ENCODE peak calls at places on chromosomes 11 and 22, in six cellular contexts. F is adipocyte; X is CD4-positive, alpha-beta T cell; Z is testis; E is CD8-positive, alpha-beta memory T cell; K is body of pancreas. J is an unnamed sample.

GRCh38 chr11:34940026-34940677 is 23.7 kb downstream of the PDHX start:
- DNase-seq in F (peak; percentile 83), X (no peak), Z (no peak), E (no peak), K (no peak), J (no peak)

GRCh38 chr22:25488244-25489020 is 76.0 kb upstream of the GRK3 start:
- DNase-seq in F (peak; percentile 70), X (no peak), Z (peak; percentile 84), E (no peak), K (peak; percentile 86), J (no peak)

GRCh38 chr11:44805596-44805995 is 78.8 kb downstream of the TSPAN18 start:
- DNase-seq in F (no peak), X (no peak), Z (no peak), E (no peak), K (no peak), J (no peak)

GRCh38 chr11:119389611-119390254 is 8.2 kb upstream of the USP2 start:
- DNase-seq in F (no peak), X (no peak), Z (no peak), E (no peak), K (peak; percentile 26), J (peak; percentile 48)

GRCh38 chr22:36617694-36618522 is 85.6 kb downstream of the CACNG2 start:
- DNase-seq in F (no peak), X (no peak), Z (no peak), E (no peak), K (peak; percentile 62), J (no peak)

GRCh38 chr11:44943118-44943517 is 7.6 kb downstream of the TP53I11 start:
- DNase-seq in F (no peak), X (no peak), Z (no peak), E (no peak), K (peak; percentile 26), J (no peak)

GRCh38 chr22:19168088-19168890 is 10.2 kb downstream of the SLC25A1 start:
- DNase-seq in F (no peak), X (no peak), Z (no peak), E (no peak), K (no peak), J (no peak)

GRCh38 chr11:134584001-134584561 is 172.0 kb upstream of the B3GAT1 start:
- DNase-seq in F (no peak), X (no peak), Z (no peak), E (no peak), K (no peak), J (no peak)

GRCh38 chr11:132838621-132839020 is 693.7 kb downstream of the OPCML start:
- DNase-seq in F (peak; percentile 47), X (no peak), Z (no peak), E (no peak), K (no peak), J (no peak)

GRCh38 chr22:43260346-43260745 is 73.4 kb upstream of the TTLL12 start:
- DNase-seq in F (no peak), X (no peak), Z (no peak), E (no peak), K (no peak), J (no peak)

GRCh38 chr11:64384981-64385952 is 26.3 kb downstream of the RPS6KA4 start:
- DNase-seq in F (no peak), X (no peak), Z (no peak), E (no peak), K (no peak), J (no peak)

GRCh38 chr11:69560141-69560790 is 78.8 kb downstream of the LINC01488 start:
- DNase-seq in F (peak; percentile 6), X (no peak), Z (no peak), E (no peak), K (no peak), J (no peak)

GRCh38 chr11:2902784-2903671 is 17.5 kb upstream of the CDKN1C start:
- DNase-seq in F (no peak), X (no peak), Z (no peak), E (no peak), K (peak; percentile 58), J (no peak)

GRCh38 chr11:62413060-62413696 is 5.7 kb upstream of the SCGB1A1 start:
- DNase-seq in F (no peak), X (no peak), Z (no peak), E (no peak), K (no peak), J (no peak)

GRCh38 chr11:66317322-66317765 is 500 bp upstream of the CD248 start:
- DNase-seq in F (peak; percentile 69), X (peak; percentile 31), Z (no peak), E (peak; percentile 78), K (no peak), J (no peak)

GRCh38 chr11:117434481-117434880 is 106.8 kb downstream of the CEP164 start:
- DNase-seq in F (no peak), X (no peak), Z (no peak), E (no peak), K (no peak), J (no peak)

GRCh38 chr11:8257003-8257664 is 6.5 kb downstream of the LMO1 start:
- DNase-seq in F (no peak), X (no peak), Z (no peak), E (no peak), K (no peak), J (no peak)

GRCh38 chr11:77174559-77174958 is 46.5 kb downstream of the MYO7A start:
- DNase-seq in F (no peak), X (no peak), Z (no peak), E (no peak), K (peak; percentile 61), J (no peak)

GRCh38 chr11:113296447-113297205 is 17.8 kb upstream of the TTC12 start:
- DNase-seq in F (no peak), X (no peak), Z (no peak), E (no peak), K (no peak), J (no peak)

GRCh38 chr11:118996926-118997626 is 862 bp upstream of the CENATAC start:
- DNase-seq in F (peak; percentile 43), X (no peak), Z (no peak), E (no peak), K (no peak), J (peak; percentile 32)

GRCh38 chr22:46084943-46085830 is 65.1 kb upstream of the PPARA start:
- DNase-seq in F (no peak), X (no peak), Z (peak; percentile 91), E (peak; percentile 39), K (peak; percentile 90), J (no peak)

GRCh38 chr22:20938272-20938671 is 21.1 kb downstream of the CRKL start:
- DNase-seq in F (no peak), X (no peak), Z (no peak), E (no peak), K (no peak), J (no peak)

GRCh38 chr11:34235189-34235588 is 122.6 kb downstream of the ABTB2 start:
- DNase-seq in F (no peak), X (no peak), Z (no peak), E (no peak), K (no peak), J (no peak)

GRCh38 chr22:22195265-22196017 is 49.1 kb upstream of the VPREB1 start:
- DNase-seq in F (peak; percentile 52), X (peak; percentile 69), Z (peak; percentile 89), E (peak; percentile 83), K (peak; percentile 90), J (peak; percentile 87)

GRCh38 chr11:3786781-3787428 is 10.4 kb downstream of the NUP98 start:
- DNase-seq in F (no peak), X (no peak), Z (no peak), E (no peak), K (no peak), J (no peak)

GRCh38 chr11:70594031-70594430 is 195.7 kb downstream of the CTTN start:
- DNase-seq in F (no peak), X (no peak), Z (no peak), E (no peak), K (no peak), J (no peak)

GRCh38 chr11:70595016-70595415 is 196.7 kb downstream of the CTTN start:
- DNase-seq in F (no peak), X (no peak), Z (no peak), E (no peak), K (no peak), J (no peak)

GRCh38 chr11:70596091-70596490 is 197.8 kb downstream of the CTTN start:
- DNase-seq in F (no peak), X (no peak), Z (no peak), E (no peak), K (no peak), J (no peak)

GRCh38 chr11:70597006-70597555 is 198.8 kb downstream of the CTTN start:
- DNase-seq in F (no peak), X (no peak), Z (no peak), E (no peak), K (no peak), J (no peak)

DNA sequence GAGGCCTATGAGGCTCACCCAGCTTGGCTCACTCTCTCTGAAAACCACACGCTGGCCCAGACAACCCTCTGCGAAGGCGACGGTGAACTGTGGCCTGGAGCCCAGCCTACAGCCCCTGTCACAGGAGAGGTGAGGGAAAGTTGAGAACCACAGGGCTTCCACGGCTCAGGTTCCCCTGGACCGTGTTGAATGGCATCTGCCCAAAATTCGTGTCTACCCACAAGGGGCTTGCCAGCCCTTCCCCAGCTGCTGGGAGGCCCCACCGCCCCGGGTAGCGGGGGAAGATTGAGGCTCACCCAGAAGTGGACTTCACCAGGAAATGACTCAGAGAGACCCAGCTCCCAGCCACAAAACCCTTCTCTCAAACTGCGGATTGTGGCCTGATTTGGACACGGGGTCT is 197.1 kb downstream of the CTTN start:
- DNase-seq in F (no peak), X (no peak), Z (no peak), E (no peak), K (no peak), J (no peak)
- H3K9me3 ChIP-seq in F (no peaks in the 10 kb centered on the region), X (no peaks in the 10 kb centered on the region), Z (no peaks in the 10 kb centered on the region), E (no peaks in the 10 kb centered on the region), K (no peaks in the 10 kb centered on the region), J (no peaks in the 10 kb centered on the region)

GRCh38 chr11:50074161-50074560 is 41.5 kb downstream of the OR4C45 start:
- DNase-seq in F (no peak), X (no peak), Z (no peak), E (no peak), K (no peak), J (no peak)
- H3K9me3 ChIP-seq in F (no peaks in the 10 kb centered on the region), X (no peaks in the 10 kb centered on the region), Z (no peaks in the 10 kb centered on the region), E (no peaks in the 10 kb centered on the region), K (no peaks in the 10 kb centered on the region), J (no peaks in the 10 kb centered on the region)

GRCh38 chr11:47896199-47896598 is 48.0 kb upstream of the NUP160 start:
- DNase-seq in F (no peak), X (no peak), Z (no peak), E (no peak), K (no peak), J (no peak)
- H3K9me3 ChIP-seq in F (no peaks in the 10 kb centered on the region), X (no peaks in the 10 kb centered on the region), Z (no peaks in the 10 kb centered on the region), E (no peaks in the 10 kb centered on the region), K (no peaks in the 10 kb centered on the region), J (no peaks in the 10 kb centered on the region)

GRCh38 chr22:47694536-47694935 is 932.1 kb downstream of the TBC1D22A start:
- DNase-seq in F (no peak), X (no peak), Z (no peak), E (no peak), K (no peak), J (no peak)

GRCh38 chr22:47695176-47695575 is 932.7 kb downstream of the TBC1D22A start:
- DNase-seq in F (no peak), X (no peak), Z (no peak), E (no peak), K (no peak), J (no peak)

GRCh38 chr22:47696776-47697175 is 934.3 kb downstream of the TBC1D22A start:
- DNase-seq in F (no peak), X (no peak), Z (no peak), E (no peak), K (no peak), J (no peak)

GRCh38 chr22:47697861-47698260 is 935.4 kb downstream of the TBC1D22A start:
- DNase-seq in F (no peak), X (no peak), Z (no peak), E (no peak), K (no peak), J (no peak)

GRCh38 chr22:47698906-47699305 is 936.5 kb downstream of the TBC1D22A start:
- DNase-seq in F (no peak), X (no peak), Z (peak; percentile 58), E (no peak), K (no peak), J (no peak)
- H3K9me3 ChIP-seq in F (peaks cover 5% of the 10 kb centered on the region), X (no peaks in the 10 kb centered on the region), Z (no peaks in the 10 kb centered on the region), E (no peaks in the 10 kb centered on the region), K (no peaks in the 10 kb centered on the region), J (no peaks in the 10 kb centered on the region)